ENCODE peak calls at places on chromosomes 12 and 14, in four cellular contexts. Z, W, F and E are unnamed samples.

GRCh38 chr12:109738209-109738608 is 24.6 kb downstream of the FAM222A start:
- DNase-seq in Z (no peak), W (no peak), F (no peak), E (no peak)

GRCh38 chr14:68367444-68368014 is 425.3 kb downstream of the ZFP36L1 start:
- DNase-seq in Z (no peak), W (no peak), F (no peak), E (no peak)

GRCh38 chr14:78983126-78983525 is 813.0 kb downstream of the NRXN3 start:
- DNase-seq in Z (no peak), W (no peak), F (no peak), E (no peak)

GRCh38 chr14:70741482-70741881 is 67.8 kb downstream of the MAP3K9 start:
- DNase-seq in Z (no peak), W (no peak), F (no peak), E (no peak)

GRCh38 chr14:31990959-31991541 is 86.1 kb upstream of the ARHGAP5 start:
- DNase-seq in Z (no peak), W (no peak), F (no peak), E (no peak)

GRCh38 chr12:48557919-48558318 is 11.9 kb downstream of the LALBA start:
- DNase-seq in Z (no peak), W (no peak), F (no peak), E (no peak)

GRCh38 chr14:93073833-93074769 is 41.6 kb downstream of the ITPK1 start:
- DNase-seq in Z (no peak), W (no peak), F (peak), E (no peak)

GRCh38 chr12:26845984-26846383 is 13.0 kb upstream of the ITPR2 start:
- DNase-seq in Z (peak), W (peak), F (peak), E (no peak)

GRCh38 chr12:115354476-115354890 is 670.5 kb upstream of the TBX3 start:
- DNase-seq in Z (no peak), W (no peak), F (no peak), E (no peak)

GRCh38 chr12:105555556-105555973 is 225.1 kb downstream of the C12orf75 start:
- DNase-seq in Z (no peak), W (no peak), F (no peak), E (no peak)

GRCh38 chr14:98853063-98853729 is 418.8 kb downstream of the BCL11B start:
- DNase-seq in Z (no peak), W (no peak), F (no peak), E (no peak)

GRCh38 chr12:58288191-58288590 is 346.8 kb downstream of the ATP23 start:
- DNase-seq in Z (no peak), W (no peak), F (no peak), E (no peak)

GRCh38 chr12:130677957-130678558 is 38.0 kb downstream of the RIMBP2 start:
- DNase-seq in Z (no peak), W (no peak), F (no peak), E (no peak)

GRCh38 chr12:121668750-121669524 is 517 bp downstream of the MORN3 start:
- DNase-seq in Z (no peak), W (peak), F (no peak), E (peak)

GRCh38 chr14:87178277-87178676 is 814.7 kb downstream of the GALC start:
- DNase-seq in Z (no peak), W (no peak), F (no peak), E (no peak)

GRCh38 chr12:93593833-93594232 is 21.4 kb downstream of the SOCS2 start:
- DNase-seq in Z (no peak), W (no peak), F (no peak), E (no peak)

GRCh38 chr14:74501135-74501614 is 7.6 kb downstream of the ISCA2 start:
- DNase-seq in Z (peak), W (peak), F (peak), E (no peak)

GRCh38 chr14:67571275-67571990 is 28.6 kb downstream of the PIGH start:
- DNase-seq in Z (peak), W (peak), F (peak), E (peak)

GRCh38 chr12:123602651-123603195 is 824 bp downstream of the DDX55 start:
- DNase-seq in Z (no peak), W (no peak), F (no peak), E (no peak)

GRCh38 chr12:57983150-57983857 is 41.9 kb downstream of the ATP23 start:
- DNase-seq in Z (peak), W (peak), F (no peak), E (peak)

GRCh38 chr12:69987453-69988102 is 162.6 kb downstream of the MYRFL start:
- DNase-seq in Z (peak), W (peak), F (no peak), E (no peak)

GRCh38 chr14:75293920-75294648 is 15.5 kb downstream of the FOS start:
- DNase-seq in Z (peak), W (peak), F (peak), E (peak)

GRCh38 chr14:76252471-76252870 is 100.7 kb downstream of the GPATCH2L start:
- DNase-seq in Z (no peak), W (no peak), F (no peak), E (no peak)

DNA sequence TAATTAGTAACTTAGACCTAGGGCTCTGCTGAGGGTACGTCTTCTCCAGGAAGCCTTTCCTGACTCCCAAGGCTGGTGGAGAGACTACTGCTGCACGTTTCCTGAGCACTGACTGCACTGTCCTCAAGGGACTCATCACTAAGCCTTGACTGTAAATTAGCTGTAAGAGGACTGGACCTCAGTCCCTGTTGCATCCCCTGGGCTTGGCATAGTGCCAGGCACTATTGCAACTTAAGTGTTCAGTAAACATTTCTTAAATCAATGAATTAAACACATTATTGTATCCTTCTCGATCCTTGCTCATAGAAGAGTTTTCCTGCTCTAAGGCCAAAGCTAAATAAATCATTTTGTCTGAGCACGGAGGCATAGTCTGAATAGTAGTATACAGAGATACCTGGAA is 31.9 kb upstream of the IFNG-AS1 start:
- DNase-seq in Z (no peak), W (no peak), F (no peak), E (no peak)
- H3K4me3 ChIP-seq in Z (no peak), W (no peak), F (no peak), E (no peak)

DNA sequence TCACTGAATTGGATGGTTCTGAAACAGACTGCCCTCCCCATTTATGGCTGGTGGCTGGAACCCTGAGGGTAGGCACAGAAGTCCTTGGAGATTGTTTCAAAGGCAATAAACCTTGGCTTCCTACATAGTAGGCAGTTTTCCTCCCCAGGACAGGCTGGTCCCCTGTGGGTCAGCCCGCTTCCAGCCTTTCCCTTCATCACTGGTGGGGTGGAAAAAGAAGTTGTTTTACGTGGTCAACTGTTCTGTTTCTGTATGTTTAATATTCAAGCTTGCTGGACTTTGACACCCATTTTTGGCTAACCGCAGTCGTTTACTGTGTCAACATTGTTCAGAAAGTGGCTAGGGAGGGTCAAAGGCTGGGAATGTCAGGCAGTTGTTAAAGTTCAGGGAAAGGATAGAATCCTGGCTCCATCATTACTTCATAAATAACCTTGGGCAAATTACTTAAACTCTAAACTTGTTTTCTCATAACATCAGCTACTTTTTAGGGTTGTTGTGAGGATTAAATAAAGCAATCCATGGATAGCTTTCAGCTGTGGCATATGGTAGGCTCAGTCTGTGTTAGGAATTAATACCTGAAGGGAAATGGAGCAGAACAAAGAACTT is 2.4 kb downstream of the KLHDC2 start:
- DNase-seq in Z (no peak), W (peak), F (peak), E (no peak)
- H3K4me3 ChIP-seq in Z (no peak), W (peak), F (no peak), E (no peak)

GRCh38 chr14:102085503-102085902 is 1.3 kb downstream of the HSP90AA1 start:
- DNase-seq in Z (no peak), W (peak), F (no peak), E (no peak)

GRCh38 chr14:102086346-102086971 is 385 bp downstream of the HSP90AA1 start:
- DNase-seq in Z (peak), W (no peak), F (no peak), E (peak)

GRCh38 chr14:102087762-102088011 is 843 bp upstream of the HSP90AA1 start:
- DNase-seq in Z (no peak), W (no peak), F (no peak), E (no peak)

GRCh38 chr14:102086972-102087761 is at the start of gene HSP90AA1:
- DNase-seq in Z (peak), W (peak), F (peak), E (peak)

GRCh38 chr14:102084931-102085330 is 1.9 kb downstream of the HSP90AA1 start:
- DNase-seq in Z (no peak), W (no peak), F (no peak), E (no peak)
- H3K4me3 ChIP-seq in Z (no peak), W (peak), F (no peak), E (peak)

GRCh38 chr12:113224955-113225354 is 3.7 kb downstream of the TPCN1 start:
- DNase-seq in Z (no peak), W (no peak), F (no peak), E (no peak)

GRCh38 chr12:113221997-113222729 is 899 bp downstream of the TPCN1 start:
- DNase-seq in Z (no peak), W (no peak), F (no peak), E (peak)

GRCh38 chr12:113221181-113221996 is at the start of gene TPCN1:
- DNase-seq in Z (peak), W (peak), F (peak), E (peak)

GRCh38 chr12:113220593-113221180 is 577 bp upstream of the TPCN1 start:
- DNase-seq in Z (no peak), W (no peak), F (no peak), E (peak)

DNA sequence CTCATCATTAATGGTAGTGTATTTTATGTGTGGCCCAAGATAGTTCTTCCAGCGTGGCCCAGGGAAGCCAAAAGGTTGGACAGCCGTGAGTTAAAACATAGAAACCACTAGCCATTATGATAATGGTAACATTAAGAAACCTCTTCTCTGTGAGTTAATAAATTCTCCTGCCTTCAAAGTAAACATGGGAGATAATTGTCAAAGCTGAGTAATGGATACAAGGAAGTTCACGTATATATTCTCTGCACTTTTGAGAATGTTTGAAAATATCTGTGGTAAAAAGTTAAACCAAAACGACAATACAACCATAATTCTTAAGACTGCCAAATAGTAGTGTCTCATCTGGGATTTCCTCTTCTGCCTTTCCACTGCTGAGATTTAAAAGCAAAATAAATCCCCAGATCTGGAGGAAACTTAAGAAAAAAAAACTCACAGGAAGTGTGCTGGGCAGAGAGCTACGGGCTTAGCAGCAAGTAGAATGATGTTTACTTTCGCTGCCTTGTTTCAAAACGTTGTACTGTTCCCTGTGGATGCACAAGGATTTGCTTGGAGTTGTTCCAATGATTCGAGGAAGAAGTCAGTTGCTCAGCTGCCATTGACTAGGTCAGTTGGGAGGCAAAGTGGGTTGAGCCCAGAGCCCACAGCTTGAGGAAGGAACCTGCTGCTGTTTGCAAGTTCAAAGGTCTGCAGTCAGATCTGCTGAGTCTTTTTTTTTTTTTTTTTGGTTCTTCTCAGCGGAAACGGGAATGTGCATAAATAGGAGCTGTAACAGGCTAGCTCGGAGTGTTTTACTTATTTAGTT is 1.7 kb downstream of the TPCN1 start:
- DNase-seq in Z (peak), W (no peak), F (peak), E (peak)
- H3K4me3 ChIP-seq in Z (no peak), W (peak), F (no peak), E (peak)

GRCh38 chr12:80684077-80684495 is 23.3 kb upstream of the MYF6 start:
- DNase-seq in Z (no peak), W (no peak), F (no peak), E (no peak)
- H3K4me3 ChIP-seq in Z (no peak), W (no peak), F (no peak), E (no peak)

GRCh38 chr12:4274960-4275868 is 1.7 kb downstream of the CCND2 start:
- DNase-seq in Z (no peak), W (no peak), F (no peak), E (no peak)

GRCh38 chr12:4276524-4277204 is 3.1 kb downstream of the CCND2 start:
- DNase-seq in Z (peak), W (peak), F (peak), E (peak)

GRCh38 chr12:4277205-4277543 is 3.6 kb downstream of the CCND2 start:
- DNase-seq in Z (no peak), W (no peak), F (no peak), E (no peak)

GRCh38 chr12:4274396-4274959 is 916 bp downstream of the CCND2 start:
- DNase-seq in Z (no peak), W (no peak), F (no peak), E (peak)

GRCh38 chr12:4275869-4276253 is 2.3 kb downstream of the CCND2 start:
- DNase-seq in Z (peak), W (no peak), F (no peak), E (no peak)
- H3K4me3 ChIP-seq in Z (no peak), W (no peak), F (no peak), E (peak)

GRCh38 chr12:56334490-56334793 is 642 bp upstream of the PAN2 start:
- DNase-seq in Z (no peak), W (no peak), F (no peak), E (no peak)
- H3K4me3 ChIP-seq in Z (peak), W (peak), F (peak), E (peak)

GRCh38 chr12:53205747-53206146 is 1.3 kb downstream of the ITGB7 start:
- DNase-seq in Z (no peak), W (peak), F (no peak), E (peak)
- H3K4me3 ChIP-seq in Z (no peak), W (no peak), F (no peak), E (peak)

GRCh38 chr12:14928946-14929345 is 9.4 kb downstream of the ERP27 start:
- DNase-seq in Z (no peak), W (peak), F (peak), E (no peak)

GRCh38 chr12:14924541-14924940 is 13.8 kb downstream of the ERP27 start:
- DNase-seq in Z (no peak), W (no peak), F (no peak), E (no peak)

GRCh38 chr12:14923944-14924343 is 14.4 kb downstream of the ERP27 start:
- DNase-seq in Z (no peak), W (no peak), F (no peak), E (no peak)

GRCh38 chr12:14930299-14930698 is 8.0 kb downstream of the ERP27 start:
- DNase-seq in Z (no peak), W (no peak), F (no peak), E (no peak)

DNA sequence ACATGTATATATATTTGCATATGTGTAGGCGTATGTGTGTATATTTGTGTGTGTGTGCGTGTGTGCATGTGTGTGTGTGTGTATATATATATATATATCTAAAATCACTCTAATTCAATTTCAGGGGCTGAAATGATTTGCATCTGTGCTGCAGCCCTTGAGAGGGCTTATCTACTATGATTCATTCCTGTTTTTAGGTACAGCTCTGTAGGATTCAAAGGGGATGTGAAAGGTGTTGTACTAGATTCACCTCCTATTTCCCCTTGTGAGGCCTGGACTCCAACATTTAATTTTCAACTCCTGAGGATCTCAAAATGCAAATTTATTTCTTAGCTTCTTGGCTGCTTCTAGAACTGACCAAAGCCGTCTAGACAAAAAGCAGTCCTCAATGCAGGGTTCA is 11.1 kb downstream of the ERP27 start:
- DNase-seq in Z (no peak), W (no peak), F (no peak), E (no peak)
- H3K4me3 ChIP-seq in Z (no peak), W (no peak), F (no peak), E (no peak)